ENCODE peak calls at places on chromosomes 5 and 9, in four cellular contexts. R, G, O and T are unnamed samples.

GRCh38 chr5:139686919-139687421 is 38.8 kb downstream of the CXXC5 start:
- DNase-seq in R (no peak), O (no peak), G (no peak), T (no peak)

GRCh38 chr9:128656416-128657343 is at the start of gene DYNC2I2:
- DNase-seq in O (peak), R (peak), G (peak), T (peak)

GRCh38 chr5:154418344-154418820 is 27.4 kb upstream of the SAP30L start:
- DNase-seq in O (no peak), R (peak), G (no peak), T (no peak)

GRCh38 chr9:128163523-128164331 is 3.7 kb downstream of the BBLN start:
- DNase-seq in G (no peak), R (no peak), O (no peak), T (no peak)

GRCh38 chr5:66894480-66895240 is 298.5 kb downstream of the MAST4 start:
- DNase-seq in O (no peak), G (peak), R (no peak), T (no peak)

GRCh38 chr9:126397056-126397455 is 70.4 kb downstream of the MVB12B start:
- DNase-seq in O (no peak), G (no peak), R (no peak), T (no peak)

GRCh38 chr5:140319833-140320232 is 16.9 kb upstream of the PFDN1 start:
- DNase-seq in O (no peak), G (no peak), R (no peak), T (peak)

GRCh38 chr5:123855630-123856029 is 343.7 kb downstream of the CSNK1G3 start:
- DNase-seq in R (no peak), G (no peak), O (no peak), T (no peak)

GRCh38 chr5:111144352-111144930 is 52.3 kb downstream of the WDR36 start:
- DNase-seq in O (no peak), R (peak), G (no peak), T (no peak)

GRCh38 chr9:89849096-89849495 is 244.3 kb downstream of the GADD45G start:
- DNase-seq in G (no peak), R (no peak), O (no peak), T (no peak)

GRCh38 chr5:56552612-56553268 is 262.6 kb upstream of the MAP3K1 start:
- DNase-seq in G (no peak), R (peak), O (no peak), T (no peak)

GRCh38 chr5:133075572-133076536 is 24.0 kb downstream of the HSPA4 start:
- DNase-seq in R (peak), O (no peak), G (no peak), T (no peak)

GRCh38 chr9:97858826-97859225 is 5.8 kb downstream of the FOXE1 start:
- DNase-seq in R (no peak), G (no peak), O (no peak), T (no peak)

GRCh38 chr5:108420182-108420581 is 38.3 kb upstream of the FBXL17 start:
- DNase-seq in O (no peak), G (no peak), R (no peak), T (no peak)

GRCh38 chr5:167861134-167861930 is 430.1 kb upstream of the WWC1 start:
- DNase-seq in O (no peak), R (no peak), G (no peak), T (no peak)

GRCh38 chr5:63145167-63145566 is 566.5 kb downstream of the LRRC70 start:
- DNase-seq in O (no peak), R (peak), G (peak), T (no peak)

GRCh38 chr5:160213537-160213936 is 15.8 kb upstream of the FABP6 start:
- DNase-seq in R (no peak), O (no peak), G (no peak), T (no peak)

GRCh38 chr5:121497176-121497575 is 354.5 kb upstream of the FTMT start:
- DNase-seq in G (peak), O (no peak), R (no peak), T (no peak)

GRCh38 chr5:108238461-108238860 is 143.4 kb downstream of the FBXL17 start:
- DNase-seq in G (no peak), R (no peak), O (no peak), T (no peak)

GRCh38 chr9:4674783-4675182 is 4.6 kb upstream of the CDC37L1 start:
- DNase-seq in R (peak), G (peak), O (no peak), T (no peak)

GRCh38 chr9:34253460-34253837 is 74.6 kb downstream of the UBAP1 start:
- DNase-seq in O (no peak), R (peak), G (peak), T (no peak)

GRCh38 chr9:129988607-129989361 is 54.2 kb downstream of the FNBP1 start:
- DNase-seq in O (no peak), R (no peak), G (no peak), T (no peak)

GRCh38 chr5:50595199-50595598 is 71.2 kb upstream of the PARP8 start:
- DNase-seq in G (peak), O (no peak), R (peak), T (peak)

GRCh38 chr9:87792831-87793288 is 66.9 kb downstream of the CTSL start:
- DNase-seq in R (peak), O (no peak), G (peak), T (peak)

GRCh38 chr5:173294673-173295320 is 33.4 kb downstream of the STC2 start:
- DNase-seq in O (no peak), G (no peak), R (no peak), T (no peak)

GRCh38 chr5:76816110-76816831 is 2.6 kb upstream of the F2RL1 start:
- DNase-seq in O (no peak), R (peak), G (no peak), T (no peak)

GRCh38 chr9:102185962-102186361 is 447.5 kb upstream of the GRIN3A start:
- DNase-seq in R (no peak), G (no peak), O (no peak), T (no peak)

GRCh38 chr5:134634227-134634626 is 1.6 kb upstream of the SAR1B start:
- DNase-seq in O (no peak), G (no peak), R (no peak), T (no peak)

GRCh38 chr5:179267671-179268071 is 77.6 kb downstream of the ADAMTS2 start:
- DNase-seq in R (peak), O (no peak), G (no peak), T (no peak)

GRCh38 chr5:13278148-13278547 is 666.3 kb downstream of the DNAH5 start:
- DNase-seq in R (no peak), O (no peak), G (no peak), T (no peak)

GRCh38 chr5:175889910-175890684 is 18.7 kb downstream of the CPLX2 start:
- DNase-seq in R (no peak), O (no peak), G (no peak), T (no peak)

GRCh38 chr5:180605554-180606214 is 14.4 kb upstream of the SCGB3A1 start:
- DNase-seq in R (peak), G (peak), O (peak), T (no peak)

GRCh38 chr9:108830292-108830691 is 25.5 kb downstream of the ACTL7B start:
- DNase-seq in G (no peak), O (no peak), R (no peak), T (no peak)

GRCh38 chr5:138654281-138654867 is 79.2 kb upstream of the HSPA9 start:
- DNase-seq in O (peak), R (peak), G (no peak), T (no peak)

GRCh38 chr9:87701491-87701890 is 24.4 kb upstream of the CTSL start:
- DNase-seq in G (no peak), R (no peak), O (no peak), T (no peak)